ENCODE peak calls at places on chromosome 11, in nine cellular contexts. L is right atrium auricular region; Q is activated CD8-positive, alpha-beta T cell treated with anti-CD3 and anti-CD28 coated beads for 36 hours; I is neural crest cell; G is uterus; W is endothelial cell of umbilical vein; H is mammary epithelial cell; C is osteocyte; Z is progenitor cell of endocrine pancreas. D is an unnamed sample.

GRCh38 chr11:65471410-65471762 is 27.5 kb upstream of the MALAT1 start:
- DNase-seq in L (no peak), Q (no peak), I (no peak), G (peak; percentile 84), W (peak; percentile 83), H (no peak), C (no peak), Z (peak; percentile 27), D (no peak)

GRCh38 chr11:30128269-30128932 is 102.4 kb upstream of the FSHB start:
- DNase-seq in L (no peak), Q (no peak), I (no peak), G (no peak), W (peak; percentile 31), H (peak; percentile 32), C (no peak), Z (no peak), D (no peak)

GRCh38 chr11:8068605-8069221 is 12.3 kb upstream of the TUB start:
- DNase-seq in L (peak; percentile 83), Q (no peak), I (no peak), G (peak; percentile 71), W (peak; percentile 56), H (no peak), C (no peak), Z (no peak), D (no peak)

GRCh38 chr11:124717786-124718634 is 21.7 kb upstream of the NRGN start:
- DNase-seq in L (no peak), Q (peak; percentile 33), I (no peak), G (no peak), W (peak; percentile 78), H (peak; percentile 46), C (no peak), Z (no peak), D (no peak)

GRCh38 chr11:118705111-118705741 is 25.8 kb upstream of the TREH start:
- DNase-seq in L (no peak), Q (peak; percentile 70), I (peak; percentile 17), G (no peak), W (no peak), H (no peak), C (no peak), Z (no peak), D (no peak)

GRCh38 chr11:55701429-55701828 is 39.4 kb downstream of the OR4C6 start:
- DNase-seq in L (no peak), Q (no peak), I (no peak), G (no peak), W (no peak), H (no peak), C (no peak), Z (no peak), D (no peak)

GRCh38 chr11:57888385-57888784 is 126.8 kb downstream of the CTNND1 start:
- DNase-seq in L (no peak), Q (no peak), I (no peak), G (no peak), W (no peak), H (no peak), C (peak; percentile 36), Z (no peak), D (no peak)

GRCh38 chr11:64247729-64248531 is 1.2 kb upstream of the PPP1R14B start:
- DNase-seq in L (no peak), Q (no peak), I (no peak), G (no peak), W (no peak), H (no peak), C (no peak), Z (no peak), D (no peak)

GRCh38 chr11:108302121-108302785 is 79.4 kb downstream of the ATM start:
- DNase-seq in L (no peak), Q (no peak), I (no peak), G (no peak), W (no peak), H (peak; percentile 57), C (no peak), Z (no peak), D (no peak)

GRCh38 chr11:133134561-133135173 is 397.6 kb downstream of the OPCML start:
- DNase-seq in L (peak; percentile 60), Q (peak; percentile 67), I (peak; percentile 70), G (no peak), W (peak; percentile 17), H (peak; percentile 40), C (no peak), Z (peak; percentile 55), D (no peak)

GRCh38 chr11:14029971-14030531 is 67.5 kb downstream of the SPON1 start:
- DNase-seq in L (peak; percentile 76), Q (no peak), I (no peak), G (peak; percentile 46), W (no peak), H (peak; percentile 72), C (no peak), Z (no peak), D (no peak)

GRCh38 chr11:2588809-2589537 is 110.8 kb downstream of the KCNQ1OT1 start:
- DNase-seq in L (no peak), Q (no peak), I (no peak), G (no peak), W (no peak), H (no peak), C (peak; percentile 79), Z (peak; percentile 8), D (no peak)

GRCh38 chr11:5719703-5720495 is 16.3 kb upstream of the OR56B1 start:
- DNase-seq in L (no peak), Q (peak; percentile 15), I (no peak), G (no peak), W (no peak), H (no peak), C (no peak), Z (no peak), D (no peak)

GRCh38 chr11:106369224-106369623 is 291.8 kb downstream of the AASDHPPT start:
- DNase-seq in L (no peak), Q (no peak), I (no peak), G (no peak), W (no peak), H (no peak), C (no peak), Z (no peak), D (no peak)

GRCh38 chr11:102111011-102111786 is 952 bp downstream of the YAP1 start:
- DNase-seq in L (peak; percentile 76), Q (peak; percentile 15), I (peak; percentile 86), G (peak; percentile 81), W (peak; percentile 77), H (peak; percentile 72), C (peak; percentile 92), Z (peak; percentile 85), D (no peak)

GRCh38 chr11:3664032-3664630 is 7.1 kb downstream of the CHRNA10 start:
- DNase-seq in L (no peak), Q (no peak), I (no peak), G (no peak), W (no peak), H (no peak), C (no peak), Z (no peak), D (no peak)

GRCh38 chr11:69106124-69106811 is 49.5 kb upstream of the SMIM38 start:
- DNase-seq in L (no peak), Q (no peak), I (no peak), G (no peak), W (peak; percentile 58), H (no peak), C (no peak), Z (no peak), D (no peak)

DNA sequence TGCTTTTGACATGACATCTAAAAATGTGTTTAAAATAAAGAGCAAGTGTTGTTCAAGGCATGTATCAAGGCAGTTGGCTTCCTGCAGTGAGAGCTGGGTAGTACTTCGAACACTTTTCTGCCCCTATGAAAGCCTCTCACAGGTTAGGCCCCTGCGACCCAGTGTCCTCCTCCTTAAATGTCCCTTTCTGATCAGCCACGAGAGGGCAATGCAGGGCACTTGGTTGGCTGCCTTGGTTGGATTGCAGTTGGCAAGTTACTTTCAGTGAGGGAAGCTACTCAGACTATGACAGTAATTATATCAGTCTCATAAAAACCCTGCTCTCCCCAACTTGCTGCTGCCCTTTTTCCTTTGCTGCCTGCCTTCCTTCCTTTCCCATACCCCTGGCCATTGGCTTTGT is 743.8 kb downstream of the NTM start:
- DNase-seq in L (no peak), Q (peak; percentile 15), I (peak; percentile 26), G (no peak), W (peak; percentile 44), H (no peak), C (no peak), Z (peak; percentile 19), D (no peak)
- TF ChIP-seq CTCF in L (peak; percentile 35), Q (no peak), I (peak; percentile 59), G (no peak), W (no peak), H (peak; percentile 34), C (peak; percentile 51), Z (peak; percentile 61), D (no peak)

GRCh38 chr11:62241095-62241494 is 944 bp upstream of the SCGB1D2 start:
- DNase-seq in L (no peak), Q (no peak), I (no peak), G (no peak), W (no peak), H (no peak), C (no peak), Z (no peak), D (no peak)

GRCh38 chr11:62242021-62242420 is at the start of gene SCGB1D2:
- DNase-seq in L (no peak), Q (no peak), I (no peak), G (no peak), W (no peak), H (peak; percentile 46), C (no peak), Z (no peak), D (no peak)

GRCh38 chr11:62245271-62245753 is 3.3 kb downstream of the SCGB1D2 start:
- DNase-seq in L (no peak), Q (peak; percentile 39), I (peak; percentile 11), G (no peak), W (peak; percentile 51), H (peak; percentile 26), C (no peak), Z (peak; percentile 69), D (no peak)
- TF ChIP-seq CTCF in L (no peak), Q (no peak), I (peak; percentile 34), G (no peak), W (peak; percentile 23), H (no peak), C (no peak), Z (peak; percentile 54), D (no peak)

GRCh38 chr11:12266943-12267342 is 110.4 kb upstream of the PARVA start:
- DNase-seq in L (no peak), Q (no peak), I (no peak), G (no peak), W (no peak), H (no peak), C (no peak), Z (no peak), D (no peak)
- TF ChIP-seq CTCF in L (no peak), Q (no peak), I (peak; percentile 13), G (no peak), W (no peak), H (no peak), C (no peak), Z (peak; percentile 15), D (no peak)

DNA sequence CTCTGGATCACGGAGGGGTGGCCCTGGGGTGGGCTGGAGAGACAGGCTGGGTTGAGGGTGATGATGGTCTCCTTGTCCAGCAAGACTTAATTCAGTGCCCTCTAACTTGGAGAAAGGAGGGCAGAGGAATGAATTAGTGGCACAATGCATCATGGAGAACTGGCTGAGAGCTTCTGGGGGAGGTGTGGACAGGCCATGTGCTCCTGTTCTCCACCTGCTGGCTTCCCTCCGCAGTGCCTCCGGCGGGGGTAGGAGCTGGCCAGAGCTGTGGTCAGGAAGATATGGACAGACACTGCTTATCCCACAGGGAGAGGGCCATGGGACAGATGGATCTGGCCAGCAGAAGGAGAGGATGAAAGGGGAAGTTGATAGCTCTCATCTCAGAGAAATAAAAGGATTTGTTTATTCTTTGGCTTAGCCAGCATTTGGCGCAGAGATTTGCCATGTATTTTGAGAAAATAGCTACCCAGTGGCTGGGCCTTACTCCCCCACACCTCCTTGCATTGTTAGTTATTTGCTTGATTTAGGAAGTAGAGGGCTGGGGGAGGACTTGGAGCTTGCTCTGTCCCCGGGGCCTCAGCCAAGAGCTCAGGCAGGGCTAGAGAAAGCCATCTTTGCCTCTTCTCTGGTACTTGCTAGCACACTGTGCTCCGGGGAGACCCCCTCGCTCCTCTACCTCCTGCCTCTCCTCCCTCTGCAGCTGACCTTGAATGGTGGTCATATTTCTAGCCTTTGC is 93.2 kb downstream of the SCN3B start:
- DNase-seq in L (no peak), Q (no peak), I (no peak), G (peak; percentile 65), W (no peak), H (no peak), C (no peak), Z (peak; percentile 34), D (no peak)
- TF ChIP-seq CTCF in L (no peak), Q (no peak), I (peak; percentile 43), G (peak; percentile 35), W (no peak), H (no peak), C (no peak), Z (peak; percentile 53), D (no peak)